ENCODE peak calls at places on chromosome 14, in six cellular contexts. U is CD8-positive, alpha-beta T cell; J is foreskin fibroblast; V is HCT116; K is tibial artery; I is PC-3. H is an unnamed sample.

GRCh38 chr14:23695220-23695999 is 59.2 kb downstream of the DHRS2 start:
- DNase-seq in V (no peak), J (peak; percentile 35), I (no peak), K (peak; percentile 25), U (no peak), H (no peak)

GRCh38 chr14:66610154-66610563 is 102.2 kb downstream of the GPHN start:
- DNase-seq in I (peak; percentile 72), V (peak; percentile 49), J (peak; percentile 35), U (no peak), K (no peak), H (peak; percentile 53)

GRCh38 chr14:68285421-68286179 is 466.0 kb downstream of the RAD51B start:
- DNase-seq in K (no peak), V (no peak), J (peak; percentile 36), I (no peak), U (peak; percentile 36), H (no peak)

GRCh38 chr14:70962935-70963334 is 55.7 kb downstream of the PCNX1 start:
- DNase-seq in K (no peak), J (no peak), I (no peak), V (no peak), U (no peak), H (no peak)

GRCh38 chr14:99038401-99038800 is 233.6 kb downstream of the BCL11B start:
- DNase-seq in I (no peak), U (no peak), K (no peak), J (no peak), V (no peak), H (no peak)

GRCh38 chr14:22544881-22545420 is 44.1 kb downstream of the DAD1 start:
- DNase-seq in U (no peak), I (no peak), K (no peak), J (no peak), V (no peak), H (no peak)

GRCh38 chr14:29240046-29240445 is 473.5 kb downstream of the FOXG1 start:
- DNase-seq in V (no peak), J (peak; percentile 87), U (no peak), I (peak; percentile 87), K (no peak), H (peak; percentile 71)

GRCh38 chr14:59325906-59326305 is 137.4 kb downstream of the DAAM1 start:
- DNase-seq in V (no peak), J (peak; percentile 53), U (no peak), K (peak; percentile 58), I (no peak), H (no peak)

GRCh38 chr14:77028384-77029246 is at the start of gene IRF2BPL:
- DNase-seq in J (peak; percentile 100), K (peak; percentile 99), I (peak; percentile 97), V (peak; percentile 91), U (peak; percentile 94), H (peak; percentile 99)

GRCh38 chr14:55518391-55518790 is 61.6 kb upstream of the KTN1 start:
- DNase-seq in K (no peak), U (no peak), I (no peak), J (peak; percentile 22), V (no peak), H (peak; percentile 46)

GRCh38 chr14:100383727-100384158 is 60.6 kb downstream of the SLC25A47 start:
- DNase-seq in I (peak; percentile 76), K (peak; percentile 34), V (no peak), U (peak; percentile 70), J (peak; percentile 80), H (peak; percentile 71)

GRCh38 chr14:100386846-100387245 is 63.7 kb downstream of the SLC25A47 start:
- DNase-seq in U (no peak), J (no peak), V (no peak), K (no peak), I (no peak), H (no peak)

GRCh38 chr14:100386121-100386520 is 63.0 kb downstream of the SLC25A47 start:
- DNase-seq in I (no peak), K (no peak), J (no peak), V (no peak), U (no peak), H (peak; percentile 62)

GRCh38 chr14:100384277-100384676 is 61.1 kb downstream of the SLC25A47 start:
- DNase-seq in V (no peak), J (no peak), U (no peak), I (no peak), K (no peak), H (no peak)

DNA sequence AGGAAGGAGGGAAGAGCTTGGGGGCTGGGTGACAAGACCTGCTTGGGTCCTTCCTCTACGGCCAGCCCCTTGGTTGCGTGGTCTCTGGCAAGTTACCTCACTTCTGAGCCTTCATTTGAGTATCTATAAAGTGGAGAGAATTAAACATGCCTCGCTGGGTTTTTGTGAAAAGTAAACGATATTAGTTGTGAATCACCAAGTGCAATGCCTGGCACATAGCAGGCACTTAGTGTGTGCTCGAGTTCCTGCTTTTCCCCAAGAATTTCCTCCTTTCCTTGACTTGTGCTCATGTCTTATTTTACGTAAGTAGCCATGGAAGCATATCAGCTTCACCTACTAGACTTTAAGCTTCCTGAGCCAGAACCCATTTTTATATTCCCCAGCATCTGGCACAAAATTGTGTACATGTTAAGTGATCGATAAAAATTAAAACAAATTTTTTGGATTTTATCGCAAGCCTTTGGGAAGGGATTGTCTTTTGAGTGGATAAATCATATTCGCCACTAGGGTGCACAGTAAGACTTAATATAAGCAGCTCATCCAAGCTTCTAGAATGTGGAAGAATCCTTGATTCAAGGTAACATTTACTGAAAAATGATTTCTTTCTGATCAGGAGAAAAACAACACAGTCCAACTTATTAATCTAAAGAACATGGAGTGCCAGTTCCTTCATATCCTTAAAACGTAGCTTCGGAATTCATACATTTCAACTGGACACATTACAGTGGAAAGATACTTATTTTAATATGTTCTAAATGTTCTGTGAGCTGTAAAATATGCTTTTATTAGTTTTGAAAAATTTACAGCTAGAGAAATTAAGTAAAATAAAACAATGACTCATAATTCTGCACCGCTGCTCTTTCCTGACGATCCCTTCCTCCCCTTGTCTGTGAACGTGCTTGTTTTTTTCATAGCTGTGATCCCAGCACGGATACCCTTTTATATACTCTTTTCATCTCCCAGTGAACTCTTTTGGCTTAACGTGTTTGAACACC is 62.0 kb downstream of the SLC25A47 start:
- DNase-seq in V (peak; percentile 35), K (no peak), I (peak; percentile 75), J (peak; percentile 78), U (no peak), H (peak; percentile 91)
- TF ChIP-seq CTCF in V (peak; percentile 44), K (peak; percentile 24), I (peak; percentile 91), J (peak; percentile 42), U (no peak), H (peak; percentile 58)

DNA sequence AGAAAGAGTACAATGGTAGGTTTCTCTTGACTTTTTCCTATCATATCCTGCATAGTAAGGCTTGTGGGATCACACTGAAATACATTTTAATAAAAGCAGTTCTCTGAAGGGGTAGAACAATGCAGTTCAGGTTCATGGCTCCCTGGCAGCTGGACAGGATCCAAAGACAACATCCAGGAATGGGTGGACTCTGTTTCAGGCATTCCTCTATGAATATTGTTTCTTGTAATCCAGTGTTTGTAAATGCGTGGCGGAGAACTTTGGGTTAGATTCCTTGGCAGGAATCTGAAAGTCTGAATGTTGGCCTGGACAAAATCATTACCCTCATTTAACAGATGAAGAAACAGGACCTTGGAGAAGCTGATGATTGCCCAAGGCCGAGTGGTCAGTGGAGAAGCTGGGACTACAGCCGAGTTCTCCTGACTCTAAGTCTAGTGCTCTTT is 43.5 kb downstream of the SYNE2 start:
- DNase-seq in V (peak; percentile 12), K (peak; percentile 70), U (no peak), J (peak; percentile 67), I (peak; percentile 73), H (peak; percentile 96)
- H3K4me3 ChIP-seq in V (no peak overlapping the region), K (no peak overlapping the region), U (no peak overlapping the region), J (no peak overlapping the region), I (no peak overlapping the region), H (no peak overlapping the region)

DNA sequence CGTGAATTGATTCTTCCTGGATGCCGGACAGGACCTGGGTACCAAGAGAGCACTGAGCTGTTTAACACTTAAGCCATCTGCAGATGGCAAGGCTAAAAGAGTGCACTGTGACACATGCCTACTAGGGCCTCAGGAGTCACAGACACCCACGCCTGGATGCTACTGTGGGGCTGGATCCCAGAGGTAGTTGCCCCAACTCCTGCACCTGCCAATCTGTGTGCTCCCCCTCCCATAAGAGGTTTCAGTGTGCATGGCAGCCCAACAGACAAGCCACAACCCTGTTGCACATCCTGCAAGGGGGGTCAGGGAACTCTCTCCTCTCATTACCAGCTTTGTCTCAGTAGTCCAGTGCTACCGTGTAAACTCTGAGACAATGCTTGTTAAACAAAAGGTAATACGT is 169.0 kb downstream of the CEP128 start:
- DNase-seq in I (no peak), J (no peak), K (no peak), V (no peak), U (no peak), H (no peak)
- TF ChIP-seq CTCF in I (no peak), J (no peak), K (no peak), V (no peak), U (no peak), H (no peak)

DNA sequence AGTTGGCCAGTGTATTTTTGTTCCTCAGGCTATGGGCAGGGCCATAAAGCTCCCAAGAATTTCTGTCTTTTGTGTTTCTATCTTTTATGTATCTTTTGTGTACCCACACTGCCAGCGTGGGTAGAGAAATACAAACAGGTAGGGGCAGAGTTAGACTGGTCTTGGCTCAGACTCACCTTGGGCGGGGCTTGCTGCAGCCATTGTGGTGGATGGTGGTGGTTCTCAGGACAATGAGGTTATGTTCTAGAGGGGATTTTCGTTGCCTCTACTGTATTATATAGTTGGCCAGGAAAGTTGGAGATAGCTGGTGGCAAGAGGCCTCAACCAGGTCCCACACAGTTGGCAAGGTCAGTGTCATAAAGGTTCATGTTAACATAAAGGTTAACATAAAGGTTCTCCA is 977.5 kb upstream of the LRFN5 start:
- DNase-seq in U (no peak), I (no peak), J (no peak), V (no peak), K (no peak), H (no peak)
- H3K4me3 ChIP-seq in U (no peak overlapping the region), I (no peak overlapping the region), J (no peak overlapping the region), V (no peak overlapping the region), K (no peak overlapping the region), H (no peak overlapping the region)